ENCODE peak calls at places on chromosomes 1 and 21, in nine cellular contexts. Z is H9, R is BJ, L is A549, E is AG04450, H is heart left ventricle, B is HepG2, T is tibial artery, Y is endothelial cell. V is an unnamed sample.

GRCh38 chr1:152162826-152163463 is 3.9 kb upstream of the RPTN start:
- DNase-seq in R (peak; percentile 91), B (peak; percentile 28), Y (no peak), E (no peak), T (no peak), L (peak; percentile 71), H (no peak), Z (no peak), V (peak; percentile 57)

GRCh38 chr1:12398479-12398878 is 168.6 kb downstream of the VPS13D start:
- DNase-seq in Z (no peak), R (no peak), T (no peak), L (no peak), Y (no peak), H (no peak), B (no peak), E (no peak), V (no peak)

GRCh38 chr1:186487163-186487562 is 26.2 kb upstream of the PDC start:
- DNase-seq in R (no peak), L (no peak), B (no peak), T (no peak), E (no peak), H (no peak), Z (no peak), Y (no peak), V (no peak)

GRCh38 chr1:58282623-58283022 is 263.9 kb downstream of the OMA1 start:
- DNase-seq in Y (no peak), E (no peak), B (no peak), H (no peak), L (no peak), R (no peak), T (no peak), Z (no peak), V (no peak)

GRCh38 chr1:182383934-182384333 is 7.7 kb downstream of the GLUL start:
- DNase-seq in R (no peak), L (no peak), Z (no peak), T (no peak), B (no peak), Y (no peak), H (no peak), E (no peak), V (no peak)

GRCh38 chr1:4595341-4596225 is 58.8 kb upstream of the AJAP1 start:
- DNase-seq in H (no peak), L (no peak), B (no peak), T (no peak), E (no peak), Y (no peak), R (no peak), Z (no peak), V (no peak)

GRCh38 chr1:228937851-228938247 is 202.6 kb downstream of the RHOU start:
- DNase-seq in Z (no peak), H (no peak), E (no peak), Y (no peak), T (peak; percentile 29), B (no peak), R (no peak), L (no peak), V (no peak)

GRCh38 chr1:84339503-84339902 is 38.0 kb downstream of the SAMD13 start:
- DNase-seq in E (no peak), H (no peak), B (no peak), Z (no peak), T (no peak), Y (no peak), R (no peak), L (no peak), V (no peak)

GRCh38 chr1:201637282-201638076 is 98.6 kb downstream of the NAV1 start:
- DNase-seq in H (no peak), L (no peak), R (peak; percentile 59), T (no peak), Z (no peak), B (no peak), Y (peak; percentile 43), E (no peak), V (peak; percentile 71)

GRCh38 chr1:201739492-201740085 is 89.4 kb upstream of the IPO9 start:
- DNase-seq in R (no peak), Y (peak; percentile 54), B (no peak), L (no peak), T (peak; percentile 73), Z (peak; percentile 74), E (no peak), H (peak; percentile 82), V (no peak)

GRCh38 chr1:54324031-54324654 is 82.1 kb downstream of the SSBP3 start:
- DNase-seq in Z (no peak), T (no peak), Y (no peak), L (no peak), R (no peak), H (no peak), B (no peak), E (no peak), V (no peak)

GRCh38 chr21:44509539-44509938 is 30.5 kb downstream of the KRTAP10-1 start:
- DNase-seq in Y (no peak), L (peak; percentile 39), T (no peak), R (no peak), E (no peak), H (peak; percentile 84), B (no peak), Z (no peak), V (no peak)

GRCh38 chr1:15870421-15870820 is 22.9 kb downstream of the SPEN start:
- DNase-seq in T (no peak), E (no peak), Z (no peak), B (no peak), Y (no peak), R (no peak), L (no peak), H (no peak), V (no peak)

DNA sequence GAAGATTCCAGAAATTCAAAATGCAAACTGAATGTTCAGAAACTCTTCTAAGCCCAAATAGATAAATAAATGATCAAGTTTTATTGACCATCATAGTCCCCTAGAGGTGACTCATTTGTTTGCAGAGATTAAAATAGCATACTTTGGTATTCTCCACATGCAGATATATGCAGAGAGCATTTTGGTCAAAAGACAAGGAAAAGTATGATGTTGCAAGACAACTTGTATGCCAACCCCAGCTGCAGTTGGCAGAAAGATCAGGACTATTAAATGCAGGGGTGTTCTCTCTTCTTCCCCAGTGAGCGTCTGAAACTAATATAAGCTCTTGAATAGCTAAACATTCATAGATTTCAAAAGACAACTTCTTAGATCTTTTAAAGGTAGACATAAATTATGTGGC is 404.9 kb downstream of the LTN1 start:
- DNase-seq in H (no peak), R (peak; percentile 26), E (no peak), Z (no peak), Y (no peak), L (no peak), B (no peak), T (no peak), V (no peak)
- TF ChIP-seq CTCF in H (no peak), R (no peak), E (no peak), Z (no peak), Y (no peak), L (no peak), B (no peak), T (no peak), V (no peak)

DNA sequence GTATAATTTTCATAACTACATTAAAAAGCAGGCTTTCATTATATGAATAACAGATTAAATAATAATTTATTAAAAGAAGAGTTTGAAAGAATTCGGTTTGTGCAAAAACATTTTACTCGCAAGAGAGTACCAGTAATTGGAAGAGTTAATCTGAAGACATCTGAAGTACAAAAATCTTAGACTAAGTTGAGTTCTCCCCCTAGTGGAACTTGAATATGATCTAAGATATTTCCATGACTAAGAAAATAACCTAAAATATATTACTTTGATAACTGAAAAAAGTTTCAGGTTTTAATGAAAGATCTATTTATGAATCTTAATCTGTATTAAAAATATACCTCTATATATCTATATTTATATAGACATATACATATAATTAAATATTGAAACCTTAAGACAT is 112.5 kb upstream of the GFI1 start:
- DNase-seq in R (no peak), H (no peak), B (peak; percentile 41), E (peak; percentile 4), Z (no peak), T (no peak), Y (no peak), L (peak; percentile 27), V (no peak)
- TF ChIP-seq CTCF in R (peak; percentile 23), H (no peak), B (peak; percentile 29), E (peak; percentile 57), Z (peak; percentile 55), T (peak; percentile 8), Y (peak; percentile 49), L (peak; percentile 46), V (peak; percentile 39)

GRCh38 chr1:154352581-154353459 is 27.5 kb downstream of the ATP8B2 start:
- DNase-seq in Z (peak; percentile 71), R (no peak), T (peak; percentile 50), B (no peak), H (peak; percentile 70), Y (peak; percentile 39), E (no peak), L (no peak), V (no peak)

GRCh38 chr1:154353966-154354365 is 28.6 kb downstream of the ATP8B2 start:
- DNase-seq in Z (no peak), L (no peak), H (no peak), Y (no peak), R (no peak), T (no peak), E (no peak), B (no peak), V (no peak)

GRCh38 chr1:154352245-154352580 is 26.9 kb downstream of the ATP8B2 start:
- DNase-seq in E (no peak), B (no peak), R (no peak), Y (no peak), H (no peak), L (no peak), T (no peak), Z (no peak), V (no peak)

GRCh38 chr1:154351363-154352068 is 26.2 kb downstream of the ATP8B2 start:
- DNase-seq in Y (no peak), T (no peak), R (no peak), B (peak; percentile 63), Z (no peak), E (no peak), H (no peak), L (peak; percentile 36), V (no peak)

GRCh38 chr1:154353460-154353904 is 28.2 kb downstream of the ATP8B2 start:
- DNase-seq in H (no peak), B (peak; percentile 65), R (no peak), Z (no peak), E (no peak), L (peak; percentile 49), Y (peak; percentile 19), T (no peak), V (no peak)
- TF ChIP-seq CTCF in H (no peak), B (peak; percentile 61), R (peak; percentile 58), Z (peak; percentile 31), E (peak; percentile 40), L (peak; percentile 33), Y (no peak), T (peak; percentile 23), V (peak; percentile 39)

DNA sequence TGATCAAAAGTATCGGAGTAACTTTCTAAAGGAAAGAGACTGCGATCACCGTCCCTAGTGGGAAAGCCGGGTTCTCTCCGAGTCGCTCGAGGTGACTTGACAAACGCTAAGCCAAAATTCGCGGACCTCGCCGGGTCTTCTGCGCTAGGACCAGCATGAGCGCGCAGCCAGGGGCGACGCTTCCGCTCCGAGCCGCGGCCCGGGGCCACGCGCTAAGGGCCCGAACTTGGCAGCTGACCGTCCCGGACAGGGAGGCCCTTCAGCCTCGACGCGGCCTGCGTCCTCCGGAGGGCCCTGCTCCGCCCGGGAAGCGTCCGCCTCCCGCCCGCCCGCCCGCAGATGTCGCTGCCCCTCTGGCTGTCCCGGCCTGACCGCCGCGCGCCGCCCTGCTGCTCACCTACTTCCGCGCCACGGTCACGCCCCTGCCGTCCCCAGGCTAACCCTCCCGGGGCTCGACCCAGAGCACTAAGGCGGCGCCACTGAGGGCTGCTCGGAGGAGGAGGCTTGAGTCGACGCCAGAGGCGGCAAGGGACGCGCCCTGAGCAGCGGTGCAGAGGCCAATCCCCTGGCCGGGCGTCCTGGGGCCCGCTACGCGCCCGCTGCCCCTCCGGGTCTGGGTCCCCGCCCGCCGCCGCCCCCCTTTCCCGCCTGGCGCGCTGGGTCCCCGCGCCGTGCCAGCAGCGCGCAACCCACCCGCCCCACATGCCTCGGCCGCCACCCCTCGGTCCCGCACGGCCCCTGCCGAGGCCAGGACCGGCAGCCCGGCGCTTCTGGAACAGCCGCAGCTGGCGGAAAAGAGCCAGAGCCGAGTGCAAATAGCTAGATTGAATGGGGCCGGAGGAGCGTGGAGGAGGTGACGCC is 896 bp upstream of the DUSP10 start:
- DNase-seq in E (no peak), R (no peak), Z (peak; percentile 80), Y (peak; percentile 76), B (peak; percentile 54), T (peak; percentile 89), L (peak; percentile 90), H (peak; percentile 96), V (peak; percentile 43)
- TF ChIP-seq CTCF in E (no peak), R (peak; percentile 26), Z (peak; percentile 24), Y (peak; percentile 14), B (peak; percentile 39), T (no peak), L (peak; percentile 51), H (peak; percentile 19), V (peak; percentile 10)